ENCODE peak calls at places on chromosomes 3 and 15, in four cellular contexts. One of them, this sample, is unnamed.

GRCh38 chr3:66456711-66457173 is 44.1 kb downstream of the LRIG1 start:
- DNase-seq in H9: no peak
- DNase-seq in CD8-positive, alpha-beta T cell: no peak
- DNase-seq in heart right ventricle: peak; percentile 69
- DNase-seq in this sample: no peak

GRCh38 chr3:15490158-15490557 is 31.3 kb downstream of the COLQ start:
- DNase-seq in H9: no peak
- DNase-seq in heart right ventricle: no peak
- DNase-seq in CD8-positive, alpha-beta T cell: no peak
- DNase-seq in this sample: no peak

GRCh38 chr15:98671060-98672008 is 23.0 kb downstream of the IGF1R start:
- DNase-seq in CD8-positive, alpha-beta T cell: no peak
- DNase-seq in heart right ventricle: no peak
- DNase-seq in H9: peak; percentile 66
- DNase-seq in this sample: no peak

GRCh38 chr3:194876403-194877165 is 190.9 kb downstream of the FAM43A start:
- DNase-seq in CD8-positive, alpha-beta T cell: no peak
- DNase-seq in heart right ventricle: no peak
- DNase-seq in H9: peak; percentile 17
- DNase-seq in this sample: no peak

GRCh38 chr3:136305879-136306278 is 55.7 kb downstream of the PCCB start:
- DNase-seq in heart right ventricle: no peak
- DNase-seq in H9: no peak
- DNase-seq in CD8-positive, alpha-beta T cell: no peak
- DNase-seq in this sample: no peak

GRCh38 chr15:77866596-77867125 is 210.8 kb downstream of the TBC1D2B start:
- DNase-seq in CD8-positive, alpha-beta T cell: no peak
- DNase-seq in heart right ventricle: no peak
- DNase-seq in H9: peak; percentile 19
- DNase-seq in this sample: no peak

GRCh38 chr15:72136170-72137051 is 18.2 kb downstream of the SENP8 start:
- DNase-seq in H9: no peak
- DNase-seq in heart right ventricle: no peak
- DNase-seq in CD8-positive, alpha-beta T cell: no peak
- DNase-seq in this sample: no peak

GRCh38 chr3:168620854-168621253 is 525.1 kb upstream of the GOLIM4 start:
- DNase-seq in heart right ventricle: no peak
- DNase-seq in H9: peak; percentile 71
- DNase-seq in CD8-positive, alpha-beta T cell: no peak
- DNase-seq in this sample: peak; percentile 63

GRCh38 chr3:140859592-140860336 is 81.9 kb upstream of the SLC25A36 start:
- DNase-seq in CD8-positive, alpha-beta T cell: no peak
- DNase-seq in heart right ventricle: no peak
- DNase-seq in H9: no peak
- DNase-seq in this sample: no peak

GRCh38 chr3:141795719-141796435 is 32.7 kb downstream of the GRK7 start:
- DNase-seq in CD8-positive, alpha-beta T cell: peak; percentile 39
- DNase-seq in H9: no peak
- DNase-seq in heart right ventricle: no peak
- DNase-seq in this sample: no peak

GRCh38 chr15:82063055-82063454 is 17.2 kb upstream of the MEX3B start:
- DNase-seq in heart right ventricle: no peak
- DNase-seq in H9: peak; percentile 47
- DNase-seq in CD8-positive, alpha-beta T cell: no peak
- DNase-seq in this sample: no peak

GRCh38 chr15:70274908-70275307 is 177.2 kb upstream of the TLE3 start:
- DNase-seq in CD8-positive, alpha-beta T cell: no peak
- DNase-seq in heart right ventricle: no peak
- DNase-seq in H9: no peak
- DNase-seq in this sample: no peak

GRCh38 chr15:95973566-95974256 is 356.8 kb upstream of the NR2F2 start:
- DNase-seq in H9: no peak
- DNase-seq in CD8-positive, alpha-beta T cell: no peak
- DNase-seq in heart right ventricle: no peak
- DNase-seq in this sample: no peak

GRCh38 chr15:54815546-54815945 is 381.2 kb downstream of the RSL24D1 start:
- DNase-seq in CD8-positive, alpha-beta T cell: no peak
- DNase-seq in heart right ventricle: no peak
- DNase-seq in H9: no peak
- DNase-seq in this sample: no peak

GRCh38 chr15:68408526-68408925 is 23.4 kb downstream of the ITGA11 start:
- DNase-seq in H9: no peak
- DNase-seq in heart right ventricle: no peak
- DNase-seq in CD8-positive, alpha-beta T cell: no peak
- DNase-seq in this sample: no peak

GRCh38 chr3:23885210-23885609 is 31.6 kb downstream of the NKIRAS1 start:
- DNase-seq in CD8-positive, alpha-beta T cell: no peak
- DNase-seq in heart right ventricle: no peak
- DNase-seq in H9: no peak
- DNase-seq in this sample: no peak

GRCh38 chr3:123028233-123028828 is 768 bp upstream of the SEMA5B start:
- DNase-seq in H9: peak; percentile 60
- DNase-seq in CD8-positive, alpha-beta T cell: no peak
- DNase-seq in heart right ventricle: peak; percentile 46
- DNase-seq in this sample: no peak

GRCh38 chr3:157199841-157200240 is 39.9 kb upstream of the CCNL1 start:
- DNase-seq in heart right ventricle: no peak
- DNase-seq in CD8-positive, alpha-beta T cell: no peak
- DNase-seq in H9: no peak
- DNase-seq in this sample: no peak

GRCh38 chr3:67109651-67110204 is 111.6 kb downstream of the KBTBD8 start:
- DNase-seq in CD8-positive, alpha-beta T cell: no peak
- DNase-seq in heart right ventricle: no peak
- DNase-seq in H9: no peak
- DNase-seq in this sample: peak; percentile 22

GRCh38 chr3:127525373-127525772 is 65.2 kb downstream of the TPRA1 start:
- DNase-seq in heart right ventricle: no peak
- DNase-seq in H9: no peak
- DNase-seq in CD8-positive, alpha-beta T cell: no peak
- DNase-seq in this sample: no peak
- H3K27ac ChIP-seq in heart right ventricle: no peak overlapping the region
- H3K27ac ChIP-seq in H9: no peak overlapping the region
- H3K27ac ChIP-seq in CD8-positive, alpha-beta T cell: no peak overlapping the region
- H3K27ac ChIP-seq in this sample: no peak overlapping the region

GRCh38 chr3:40012381-40012780 is 203.0 kb downstream of the MYRIP start:
- DNase-seq in H9: no peak
- DNase-seq in CD8-positive, alpha-beta T cell: no peak
- DNase-seq in heart right ventricle: no peak
- DNase-seq in this sample: no peak

GRCh38 chr3:40019371-40019770 is 210.0 kb downstream of the MYRIP start:
- DNase-seq in H9: no peak
- DNase-seq in CD8-positive, alpha-beta T cell: no peak
- DNase-seq in heart right ventricle: no peak
- DNase-seq in this sample: no peak

GRCh38 chr3:40018369-40018768 is 209.0 kb downstream of the MYRIP start:
- DNase-seq in CD8-positive, alpha-beta T cell: no peak
- DNase-seq in H9: no peak
- DNase-seq in heart right ventricle: no peak
- DNase-seq in this sample: no peak

GRCh38 chr3:40020689-40021088 is 211.3 kb downstream of the MYRIP start:
- DNase-seq in CD8-positive, alpha-beta T cell: no peak
- DNase-seq in H9: no peak
- DNase-seq in heart right ventricle: no peak
- DNase-seq in this sample: no peak

DNA sequence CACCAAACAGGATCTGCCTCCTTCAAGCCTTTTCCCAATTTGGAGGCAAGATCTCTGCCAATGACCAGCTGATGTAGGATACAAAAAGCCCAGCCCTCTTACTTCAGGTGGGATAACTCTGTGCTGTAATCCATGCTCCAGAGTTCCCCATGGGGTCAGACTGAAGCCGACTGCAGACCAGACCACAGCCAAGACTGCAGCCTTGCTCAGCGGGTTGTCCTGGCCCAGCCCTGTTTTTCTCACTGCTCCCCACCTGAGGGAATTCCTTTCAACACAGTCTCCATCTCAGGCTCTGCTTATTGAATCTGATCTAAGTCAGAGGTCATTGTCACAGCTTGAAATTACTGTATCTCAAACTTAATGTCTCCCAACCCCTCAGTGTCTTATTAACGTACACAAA is 207.0 kb downstream of the MYRIP start:
- DNase-seq in CD8-positive, alpha-beta T cell: no peak
- DNase-seq in heart right ventricle: no peak
- DNase-seq in H9: no peak
- DNase-seq in this sample: no peak
- H3K27ac ChIP-seq in CD8-positive, alpha-beta T cell: no peak overlapping the region
- H3K27ac ChIP-seq in heart right ventricle: no peak overlapping the region
- H3K27ac ChIP-seq in H9: no peak overlapping the region
- H3K27ac ChIP-seq in this sample: no peak overlapping the region

DNA sequence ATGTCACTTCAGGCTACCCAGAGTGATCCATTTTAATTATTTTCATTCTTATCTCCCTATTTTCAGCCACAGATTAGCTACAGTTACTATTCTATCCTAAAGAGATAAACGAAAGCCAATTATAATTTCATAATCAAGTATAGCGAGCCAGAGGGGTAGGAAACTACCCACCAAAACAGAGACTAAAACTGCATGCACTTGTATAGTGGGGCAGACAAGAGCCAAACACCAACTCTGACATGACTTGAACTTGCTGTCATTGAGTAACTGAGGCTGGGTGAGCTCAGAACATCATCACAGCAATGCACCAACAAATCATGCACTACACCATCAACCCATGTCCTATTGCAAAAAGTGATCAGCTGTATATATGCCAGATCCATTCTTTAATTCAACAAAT is 64.8 kb downstream of the FBN1 start:
- DNase-seq in CD8-positive, alpha-beta T cell: no peak
- DNase-seq in H9: no peak
- DNase-seq in heart right ventricle: no peak
- DNase-seq in this sample: no peak
- H3K27ac ChIP-seq in CD8-positive, alpha-beta T cell: no peak overlapping the region
- H3K27ac ChIP-seq in H9: no peak overlapping the region
- H3K27ac ChIP-seq in heart right ventricle: no peak overlapping the region
- H3K27ac ChIP-seq in this sample: no peak overlapping the region

GRCh38 chr15:74386496-74387140 is 19.2 kb upstream of the CYP11A1 start:
- DNase-seq in heart right ventricle: no peak
- DNase-seq in H9: no peak
- DNase-seq in CD8-positive, alpha-beta T cell: no peak
- DNase-seq in this sample: no peak
- H3K27ac ChIP-seq in heart right ventricle: no peak overlapping the region
- H3K27ac ChIP-seq in H9: no peak overlapping the region
- H3K27ac ChIP-seq in CD8-positive, alpha-beta T cell: no peak overlapping the region
- H3K27ac ChIP-seq in this sample: no peak overlapping the region

GRCh38 chr3:170961616-170962400 is 53.4 kb upstream of the EIF5A2 start:
- DNase-seq in CD8-positive, alpha-beta T cell: no peak
- DNase-seq in heart right ventricle: no peak
- DNase-seq in H9: no peak
- DNase-seq in this sample: no peak

GRCh38 chr3:170962426-170962825 is 54.0 kb upstream of the EIF5A2 start:
- DNase-seq in H9: no peak
- DNase-seq in CD8-positive, alpha-beta T cell: no peak
- DNase-seq in heart right ventricle: no peak
- DNase-seq in this sample: no peak

GRCh38 chr3:170966495-170966894 is 58.1 kb upstream of the EIF5A2 start:
- DNase-seq in CD8-positive, alpha-beta T cell: no peak
- DNase-seq in heart right ventricle: no peak
- DNase-seq in H9: no peak
- DNase-seq in this sample: no peak

GRCh38 chr3:170967126-170967525 is 58.7 kb upstream of the EIF5A2 start:
- DNase-seq in heart right ventricle: no peak
- DNase-seq in H9: no peak
- DNase-seq in CD8-positive, alpha-beta T cell: no peak
- DNase-seq in this sample: no peak

GRCh38 chr3:170967682-170968081 is 58.8 kb downstream of the SLC2A2 start:
- DNase-seq in H9: no peak
- DNase-seq in heart right ventricle: no peak
- DNase-seq in CD8-positive, alpha-beta T cell: no peak
- DNase-seq in this sample: no peak
- H3K27ac ChIP-seq in H9: no peak overlapping the region
- H3K27ac ChIP-seq in heart right ventricle: no peak overlapping the region
- H3K27ac ChIP-seq in CD8-positive, alpha-beta T cell: no peak overlapping the region
- H3K27ac ChIP-seq in this sample: no peak overlapping the region

GRCh38 chr3:65151660-65152059 is 463.9 kb upstream of the ADAMTS9 start:
- DNase-seq in CD8-positive, alpha-beta T cell: no peak
- DNase-seq in H9: no peak
- DNase-seq in heart right ventricle: no peak
- DNase-seq in this sample: no peak

GRCh38 chr3:65146149-65146548 is 458.3 kb upstream of the ADAMTS9 start:
- DNase-seq in CD8-positive, alpha-beta T cell: no peak
- DNase-seq in H9: peak; percentile 84
- DNase-seq in heart right ventricle: no peak
- DNase-seq in this sample: peak; percentile 71

GRCh38 chr3:65144791-65145355 is 457.1 kb upstream of the ADAMTS9 start:
- DNase-seq in H9: no peak
- DNase-seq in heart right ventricle: no peak
- DNase-seq in CD8-positive, alpha-beta T cell: no peak
- DNase-seq in this sample: no peak

GRCh38 chr3:65153850-65154512 is 466.2 kb upstream of the ADAMTS9 start:
- DNase-seq in CD8-positive, alpha-beta T cell: no peak
- DNase-seq in heart right ventricle: no peak
- DNase-seq in H9: peak; percentile 45
- DNase-seq in this sample: no peak

GRCh38 chr3:65149877-65150276 is 462.1 kb upstream of the ADAMTS9 start:
- DNase-seq in CD8-positive, alpha-beta T cell: no peak
- DNase-seq in H9: no peak
- DNase-seq in heart right ventricle: no peak
- DNase-seq in this sample: no peak
- H3K27ac ChIP-seq in CD8-positive, alpha-beta T cell: no peak overlapping the region
- H3K27ac ChIP-seq in H9: no peak overlapping the region
- H3K27ac ChIP-seq in heart right ventricle: no peak overlapping the region
- H3K27ac ChIP-seq in this sample: no peak overlapping the region

DNA sequence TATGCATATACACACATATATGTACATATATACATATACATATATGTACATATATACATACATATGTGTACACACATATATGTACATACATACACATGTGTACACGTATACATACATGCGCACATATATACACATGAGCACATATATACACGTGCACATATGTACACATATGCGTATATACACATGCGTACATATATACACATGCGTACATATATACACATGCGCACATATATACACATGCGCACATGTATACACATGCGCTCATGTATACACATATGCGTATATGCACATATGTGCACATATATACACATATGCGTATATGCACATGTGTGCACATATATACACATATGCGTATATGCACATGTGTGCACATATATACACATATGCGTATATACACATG is 353.0 kb downstream of the EDEM1 start:
- DNase-seq in H9: no peak
- DNase-seq in heart right ventricle: no peak
- DNase-seq in CD8-positive, alpha-beta T cell: no peak
- DNase-seq in this sample: no peak
- H3K27ac ChIP-seq in H9: no peak overlapping the region
- H3K27ac ChIP-seq in heart right ventricle: no peak overlapping the region
- H3K27ac ChIP-seq in CD8-positive, alpha-beta T cell: no peak overlapping the region
- H3K27ac ChIP-seq in this sample: no peak overlapping the region

This sample was measured in iPS DF 6.9.